ENCODE peak calls at places on chromosomes 5 and 9, in nine cellular contexts. One of them, this sample, is unnamed.

GRCh38 chr5:94791787-94792186 is 173.3 kb downstream of the SLF1 start:
- DNase-seq in fibroblast of the aortic adventitia: no peak
- DNase-seq in heart left ventricle: no peak
- DNase-seq in CD8-positive, alpha-beta memory T cell: no peak
- DNase-seq in heart right ventricle: no peak
- DNase-seq in CD4-positive, alpha-beta memory T cell: no peak
- DNase-seq in HCT116: no peak
- DNase-seq in choroid plexus epithelial cell: no peak
- DNase-seq in endodermal cell: no peak
- DNase-seq in this sample: peak

GRCh38 chr5:111404270-111404769 is 108.0 kb downstream of the STARD4 start:
- DNase-seq in CD8-positive, alpha-beta memory T cell: no peak
- DNase-seq in choroid plexus epithelial cell: peak
- DNase-seq in heart right ventricle: no peak
- DNase-seq in HCT116: no peak
- DNase-seq in fibroblast of the aortic adventitia: no peak
- DNase-seq in endodermal cell: no peak
- DNase-seq in CD4-positive, alpha-beta memory T cell: no peak
- DNase-seq in heart left ventricle: no peak
- DNase-seq in this sample: no peak

GRCh38 chr9:36045610-36046009 is 8.9 kb downstream of the RECK start:
- DNase-seq in HCT116: no peak
- DNase-seq in CD8-positive, alpha-beta memory T cell: no peak
- DNase-seq in endodermal cell: no peak
- DNase-seq in heart right ventricle: no peak
- DNase-seq in choroid plexus epithelial cell: no peak
- DNase-seq in fibroblast of the aortic adventitia: no peak
- DNase-seq in CD4-positive, alpha-beta memory T cell: no peak
- DNase-seq in heart left ventricle: no peak
- DNase-seq in this sample: no peak

GRCh38 chr5:74233571-74233970 is 407.0 kb downstream of the ENC1 start:
- DNase-seq in heart left ventricle: no peak
- DNase-seq in endodermal cell: no peak
- DNase-seq in CD4-positive, alpha-beta memory T cell: no peak
- DNase-seq in HCT116: no peak
- DNase-seq in CD8-positive, alpha-beta memory T cell: no peak
- DNase-seq in heart right ventricle: no peak
- DNase-seq in choroid plexus epithelial cell: peak
- DNase-seq in fibroblast of the aortic adventitia: peak
- DNase-seq in this sample: no peak

GRCh38 chr5:131019601-131020315 is 145.3 kb downstream of the HINT1 start:
- DNase-seq in heart right ventricle: no peak
- DNase-seq in CD8-positive, alpha-beta memory T cell: no peak
- DNase-seq in choroid plexus epithelial cell: no peak
- DNase-seq in endodermal cell: no peak
- DNase-seq in heart left ventricle: no peak
- DNase-seq in CD4-positive, alpha-beta memory T cell: no peak
- DNase-seq in fibroblast of the aortic adventitia: no peak
- DNase-seq in HCT116: no peak
- DNase-seq in this sample: peak

GRCh38 chr5:14447958-14448881 is 133.4 kb upstream of the OTULINL start:
- DNase-seq in fibroblast of the aortic adventitia: peak
- DNase-seq in CD4-positive, alpha-beta memory T cell: no peak
- DNase-seq in endodermal cell: no peak
- DNase-seq in choroid plexus epithelial cell: peak
- DNase-seq in CD8-positive, alpha-beta memory T cell: no peak
- DNase-seq in heart right ventricle: peak
- DNase-seq in HCT116: no peak
- DNase-seq in heart left ventricle: peak
- DNase-seq in this sample: no peak

GRCh38 chr5:115389074-115389798 is 92.8 kb upstream of the CCDC112 start:
- DNase-seq in choroid plexus epithelial cell: peak
- DNase-seq in CD4-positive, alpha-beta memory T cell: no peak
- DNase-seq in CD8-positive, alpha-beta memory T cell: no peak
- DNase-seq in heart right ventricle: no peak
- DNase-seq in HCT116: no peak
- DNase-seq in fibroblast of the aortic adventitia: peak
- DNase-seq in endodermal cell: no peak
- DNase-seq in heart left ventricle: no peak
- DNase-seq in this sample: no peak

GRCh38 chr9:25658587-25658986 is 19.7 kb downstream of the TUSC1 start:
- DNase-seq in fibroblast of the aortic adventitia: no peak
- DNase-seq in endodermal cell: no peak
- DNase-seq in heart right ventricle: no peak
- DNase-seq in heart left ventricle: no peak
- DNase-seq in CD8-positive, alpha-beta memory T cell: no peak
- DNase-seq in CD4-positive, alpha-beta memory T cell: no peak
- DNase-seq in HCT116: no peak
- DNase-seq in choroid plexus epithelial cell: no peak
- DNase-seq in this sample: no peak

GRCh38 chr5:176597417-176598389 is 12.3 kb downstream of the GPRIN1 start:
- DNase-seq in CD8-positive, alpha-beta memory T cell: no peak
- DNase-seq in choroid plexus epithelial cell: no peak
- DNase-seq in heart right ventricle: no peak
- DNase-seq in heart left ventricle: no peak
- DNase-seq in HCT116: no peak
- DNase-seq in CD4-positive, alpha-beta memory T cell: no peak
- DNase-seq in fibroblast of the aortic adventitia: no peak
- DNase-seq in endodermal cell: peak
- DNase-seq in this sample: no peak

GRCh38 chr5:37839441-37840035 is 303 bp downstream of the GDNF start:
- DNase-seq in heart left ventricle: peak
- DNase-seq in fibroblast of the aortic adventitia: peak
- DNase-seq in choroid plexus epithelial cell: peak
- DNase-seq in heart right ventricle: peak
- DNase-seq in endodermal cell: peak
- DNase-seq in HCT116: no peak
- DNase-seq in CD4-positive, alpha-beta memory T cell: no peak
- DNase-seq in CD8-positive, alpha-beta memory T cell: no peak
- DNase-seq in this sample: no peak

GRCh38 chr5:37840036-37840909 is at the start of gene GDNF:
- DNase-seq in fibroblast of the aortic adventitia: peak
- DNase-seq in heart left ventricle: no peak
- DNase-seq in heart right ventricle: no peak
- DNase-seq in endodermal cell: peak
- DNase-seq in CD4-positive, alpha-beta memory T cell: no peak
- DNase-seq in choroid plexus epithelial cell: peak
- DNase-seq in HCT116: no peak
- DNase-seq in CD8-positive, alpha-beta memory T cell: no peak
- DNase-seq in this sample: no peak

GRCh38 chr5:37837101-37838032 is 2.5 kb downstream of the GDNF start:
- DNase-seq in heart left ventricle: peak
- DNase-seq in endodermal cell: peak
- DNase-seq in CD4-positive, alpha-beta memory T cell: peak
- DNase-seq in CD8-positive, alpha-beta memory T cell: peak
- DNase-seq in HCT116: peak
- DNase-seq in heart right ventricle: peak
- DNase-seq in choroid plexus epithelial cell: peak
- DNase-seq in fibroblast of the aortic adventitia: peak
- DNase-seq in this sample: peak

GRCh38 chr5:37838152-37838932 is 1.5 kb downstream of the GDNF start:
- DNase-seq in CD4-positive, alpha-beta memory T cell: no peak
- DNase-seq in HCT116: no peak
- DNase-seq in fibroblast of the aortic adventitia: peak
- DNase-seq in endodermal cell: peak
- DNase-seq in CD8-positive, alpha-beta memory T cell: no peak
- DNase-seq in heart left ventricle: no peak
- DNase-seq in choroid plexus epithelial cell: no peak
- DNase-seq in heart right ventricle: no peak
- DNase-seq in this sample: no peak

DNA sequence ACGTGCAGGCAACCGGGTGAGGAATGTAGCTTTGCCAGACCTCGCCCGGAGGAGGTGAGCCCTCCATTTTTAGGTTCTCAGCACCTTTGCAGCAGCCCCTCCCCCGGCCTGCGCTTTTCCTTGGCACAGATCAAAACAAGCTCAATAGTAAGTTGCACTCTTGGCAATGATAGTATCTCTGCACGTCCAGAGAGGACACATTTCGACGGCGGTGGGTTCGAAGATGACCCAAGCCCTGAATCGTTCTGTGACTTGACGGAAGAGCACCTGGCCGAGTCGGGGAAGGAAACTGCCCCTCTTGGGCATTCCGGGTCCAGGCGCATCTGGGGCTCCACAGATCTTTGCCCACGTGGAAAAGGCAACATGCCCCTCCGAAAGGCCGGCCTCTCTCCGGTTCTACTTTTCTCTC is 904 bp downstream of the GDNF start:
- DNase-seq in heart right ventricle: no peak
- DNase-seq in CD4-positive, alpha-beta memory T cell: no peak
- DNase-seq in CD8-positive, alpha-beta memory T cell: no peak
- DNase-seq in endodermal cell: peak
- DNase-seq in heart left ventricle: no peak
- DNase-seq in choroid plexus epithelial cell: no peak
- DNase-seq in HCT116: no peak
- DNase-seq in fibroblast of the aortic adventitia: no peak
- DNase-seq in this sample: no peak
- H3K4me3 ChIP-seq in heart right ventricle: peak
- H3K4me3 ChIP-seq in CD4-positive, alpha-beta memory T cell: no peak
- H3K4me3 ChIP-seq in CD8-positive, alpha-beta memory T cell: no peak
- H3K4me3 ChIP-seq in endodermal cell: peak
- H3K4me3 ChIP-seq in heart left ventricle: peak
- H3K4me3 ChIP-seq in choroid plexus epithelial cell: no peak
- H3K4me3 ChIP-seq in HCT116: no peak
- H3K4me3 ChIP-seq in fibroblast of the aortic adventitia: peak
- H3K4me3 ChIP-seq in this sample: no peak

GRCh38 chr5:78242001-78242400 is 52.5 kb downstream of the AP3B1 start:
- DNase-seq in heart right ventricle: no peak
- DNase-seq in heart left ventricle: no peak
- DNase-seq in CD8-positive, alpha-beta memory T cell: no peak
- DNase-seq in CD4-positive, alpha-beta memory T cell: no peak
- DNase-seq in choroid plexus epithelial cell: no peak
- DNase-seq in HCT116: no peak
- DNase-seq in endodermal cell: no peak
- DNase-seq in fibroblast of the aortic adventitia: no peak
- DNase-seq in this sample: no peak
- H3K4me3 ChIP-seq in heart right ventricle: no peak
- H3K4me3 ChIP-seq in heart left ventricle: no peak
- H3K4me3 ChIP-seq in CD8-positive, alpha-beta memory T cell: no peak
- H3K4me3 ChIP-seq in CD4-positive, alpha-beta memory T cell: no peak
- H3K4me3 ChIP-seq in choroid plexus epithelial cell: no peak
- H3K4me3 ChIP-seq in HCT116: no peak
- H3K4me3 ChIP-seq in endodermal cell: no peak
- H3K4me3 ChIP-seq in fibroblast of the aortic adventitia: no peak
- H3K4me3 ChIP-seq in this sample: no peak

GRCh38 chr5:1644810-1645571 is 121.2 kb upstream of the LPCAT1 start:
- DNase-seq in CD8-positive, alpha-beta memory T cell: peak
- DNase-seq in CD4-positive, alpha-beta memory T cell: peak
- DNase-seq in endodermal cell: peak
- DNase-seq in HCT116: peak
- DNase-seq in choroid plexus epithelial cell: peak
- DNase-seq in heart left ventricle: peak
- DNase-seq in heart right ventricle: peak
- DNase-seq in fibroblast of the aortic adventitia: peak
- DNase-seq in this sample: peak
- H3K4me3 ChIP-seq in CD8-positive, alpha-beta memory T cell: no peak
- H3K4me3 ChIP-seq in CD4-positive, alpha-beta memory T cell: no peak
- H3K4me3 ChIP-seq in endodermal cell: peak
- H3K4me3 ChIP-seq in HCT116: no peak
- H3K4me3 ChIP-seq in choroid plexus epithelial cell: peak
- H3K4me3 ChIP-seq in heart left ventricle: peak
- H3K4me3 ChIP-seq in heart right ventricle: peak
- H3K4me3 ChIP-seq in fibroblast of the aortic adventitia: peak
- H3K4me3 ChIP-seq in this sample: no peak

DNA sequence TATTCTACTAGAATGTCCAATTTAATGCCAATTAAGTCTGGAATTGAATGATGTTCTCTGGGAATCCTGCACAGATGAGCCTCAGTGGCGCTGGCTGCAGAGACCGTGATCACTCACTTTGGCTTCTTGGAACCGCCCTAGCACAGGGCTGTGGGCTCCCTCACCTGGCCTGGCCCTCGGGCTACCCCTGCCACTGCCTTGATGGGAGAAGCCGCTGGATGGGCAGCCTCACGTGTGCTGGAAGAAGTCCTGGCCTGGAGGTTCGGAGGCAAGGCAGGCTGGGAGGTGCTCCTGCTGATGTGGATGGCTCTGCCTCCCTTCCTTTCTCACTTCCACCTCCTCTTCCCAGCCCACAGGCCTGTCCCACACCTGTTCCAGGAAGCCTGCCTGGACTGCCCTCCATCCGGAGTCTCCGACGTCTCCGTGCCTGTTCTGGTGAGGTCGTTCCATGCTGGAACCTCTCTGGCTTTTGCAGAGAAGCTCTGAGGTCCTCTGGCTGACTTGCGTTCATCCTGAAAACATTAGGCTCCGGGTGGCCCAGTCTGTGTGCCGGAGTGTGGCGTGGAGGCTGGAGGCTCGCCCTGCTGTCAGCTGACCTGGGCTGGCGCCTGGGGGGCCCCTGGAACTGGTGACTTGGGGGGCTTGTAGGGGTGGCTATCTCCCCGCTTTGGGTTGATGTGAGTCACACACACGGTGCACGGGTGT is 147.2 kb downstream of the RXRA start:
- DNase-seq in HCT116: no peak
- DNase-seq in heart left ventricle: no peak
- DNase-seq in heart right ventricle: no peak
- DNase-seq in endodermal cell: no peak
- DNase-seq in CD4-positive, alpha-beta memory T cell: no peak
- DNase-seq in choroid plexus epithelial cell: no peak
- DNase-seq in CD8-positive, alpha-beta memory T cell: no peak
- DNase-seq in fibroblast of the aortic adventitia: no peak
- DNase-seq in this sample: no peak
- H3K4me3 ChIP-seq in HCT116: no peak
- H3K4me3 ChIP-seq in heart left ventricle: no peak
- H3K4me3 ChIP-seq in heart right ventricle: no peak
- H3K4me3 ChIP-seq in endodermal cell: no peak
- H3K4me3 ChIP-seq in CD4-positive, alpha-beta memory T cell: no peak
- H3K4me3 ChIP-seq in choroid plexus epithelial cell: no peak
- H3K4me3 ChIP-seq in CD8-positive, alpha-beta memory T cell: no peak
- H3K4me3 ChIP-seq in fibroblast of the aortic adventitia: no peak
- H3K4me3 ChIP-seq in this sample: no peak

DNA sequence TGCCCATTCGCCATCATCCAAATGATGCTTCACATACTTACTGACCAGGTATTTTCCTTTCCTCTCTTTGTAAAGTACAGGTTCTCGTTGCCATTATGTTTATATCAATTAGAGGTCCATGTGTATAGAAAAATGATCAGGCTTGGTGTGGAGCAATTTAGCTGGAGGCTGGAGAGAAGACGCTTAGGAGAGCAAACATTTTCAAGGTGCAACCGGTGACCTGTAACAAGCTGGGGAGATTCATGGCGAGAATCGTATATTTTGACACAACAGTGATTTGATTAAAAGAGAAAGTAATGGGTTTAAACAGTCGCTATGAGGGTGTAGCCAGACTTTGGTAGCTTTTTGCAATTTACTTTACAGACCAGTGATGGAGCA is 170.9 kb upstream of the TBCA start:
- DNase-seq in fibroblast of the aortic adventitia: no peak
- DNase-seq in CD4-positive, alpha-beta memory T cell: no peak
- DNase-seq in choroid plexus epithelial cell: no peak
- DNase-seq in CD8-positive, alpha-beta memory T cell: no peak
- DNase-seq in heart right ventricle: no peak
- DNase-seq in endodermal cell: no peak
- DNase-seq in heart left ventricle: no peak
- DNase-seq in HCT116: no peak
- DNase-seq in this sample: no peak
- H3K4me3 ChIP-seq in fibroblast of the aortic adventitia: no peak
- H3K4me3 ChIP-seq in CD4-positive, alpha-beta memory T cell: no peak
- H3K4me3 ChIP-seq in choroid plexus epithelial cell: no peak
- H3K4me3 ChIP-seq in CD8-positive, alpha-beta memory T cell: no peak
- H3K4me3 ChIP-seq in heart right ventricle: no peak
- H3K4me3 ChIP-seq in endodermal cell: no peak
- H3K4me3 ChIP-seq in heart left ventricle: no peak
- H3K4me3 ChIP-seq in HCT116: no peak
- H3K4me3 ChIP-seq in this sample: no peak

This sample was measured in Jurkat, Clone E6-1.